ENCODE peak calls at places on chromosomes 2 and 18, in eight cellular contexts. O is endothelial cell of umbilical vein; S is adrenal gland; X is PC-9; N is bronchial epithelial cell; E is Caco-2; L is endodermal cell; M is CD4-positive, CD25-positive, alpha-beta regulatory T cell. B is an unnamed sample. For H3K36me3 and H3K27me3, the result is how much of the 10 kb centered on the place peaks cover.

GRCh38 chr18:45122510-45122909 is 441.8 kb downstream of the SETBP1 start:
- DNase-seq in O (no peak), S (no peak), X (no peak), N (peak), E (no peak), L (no peak), M (no peak), B (no peak)

GRCh38 chr2:19819097-19820065 is 82.4 kb downstream of the TTC32 start:
- DNase-seq in O (no peak), S (no peak), X (peak), N (peak), E (no peak), L (no peak), M (no peak), B (no peak)

GRCh38 chr2:111932841-111933291 is 34.5 kb downstream of the MERTK start:
- DNase-seq in O (no peak), S (no peak), X (no peak), N (no peak), E (peak), L (no peak), M (no peak), B (no peak)

GRCh38 chr2:223846524-223846923 is 9.1 kb upstream of the AP1S3 start:
- DNase-seq in O (no peak), S (no peak), X (peak), N (peak), E (no peak), L (no peak), M (no peak), B (no peak)

GRCh38 chr2:192749606-192750200 is 555.0 kb upstream of the TMEFF2 start:
- DNase-seq in O (no peak), S (no peak), X (no peak), N (peak), E (peak), L (peak), M (no peak), B (no peak)

GRCh38 chr2:210224660-210225460 is at the start of gene ACADL:
- DNase-seq in O (peak), S (peak), X (no peak), N (peak), E (peak), L (peak), M (peak), B (peak)

GRCh38 chr2:43184339-43184895 is 42.0 kb downstream of the ZFP36L2 start:
- DNase-seq in O (no peak), S (no peak), X (peak), N (peak), E (no peak), L (peak), M (no peak), B (no peak)

GRCh38 chr2:127404466-127405251 is 13.6 kb upstream of the PROC start:
- DNase-seq in O (peak), S (no peak), X (no peak), N (no peak), E (no peak), L (peak), M (no peak), B (no peak)

GRCh38 chr2:66437055-66437454 is 2.1 kb downstream of the MEIS1 start:
- DNase-seq in O (peak), S (no peak), X (no peak), N (peak), E (no peak), L (no peak), M (no peak), B (no peak)

GRCh38 chr18:2979871-2980606 is 32.9 kb downstream of the LPIN2 start:
- DNase-seq in O (peak), S (no peak), X (no peak), N (no peak), E (no peak), L (no peak), M (no peak), B (no peak)

GRCh38 chr2:121810959-121811853 is 55.8 kb downstream of the TSN start:
- DNase-seq in O (peak), S (peak), X (peak), N (peak), E (peak), L (peak), M (no peak), B (peak)

GRCh38 chr18:49486617-49486958 is 446 bp downstream of the C18orf32 start:
- DNase-seq in O (no peak), S (no peak), X (no peak), N (peak), E (peak), L (no peak), M (no peak), B (no peak)

GRCh38 chr18:71209944-71210343 is 921.1 kb downstream of the SOCS6 start:
- DNase-seq in O (peak), S (no peak), X (no peak), N (no peak), E (no peak), L (no peak), M (no peak), B (no peak)

GRCh38 chr2:23135481-23136100 is 249.4 kb upstream of the KLHL29 start:
- DNase-seq in O (no peak), S (no peak), X (no peak), N (peak), E (no peak), L (peak), M (no peak), B (peak)

GRCh38 chr18:32310119-32310518 is 120.3 kb downstream of the MEP1B start:
- DNase-seq in O (no peak), S (no peak), X (no peak), N (peak), E (no peak), L (no peak), M (no peak), B (no peak)

GRCh38 chr18:45962461-45962860 is 4.7 kb downstream of the EPG5 start:
- DNase-seq in O (no peak), S (peak), X (peak), N (peak), E (no peak), L (no peak), M (peak), B (no peak)

GRCh38 chr2:216242365-216242764 is 129.9 kb downstream of the MARCHF4 start:
- DNase-seq in O (no peak), S (no peak), X (no peak), N (no peak), E (no peak), L (peak), M (no peak), B (peak)

GRCh38 chr2:74328074-74328473 is 15.1 kb downstream of the SLC4A5 start:
- DNase-seq in O (no peak), S (no peak), X (no peak), N (no peak), E (no peak), L (peak), M (no peak), B (no peak)

GRCh38 chr2:32810909-32811495 is 135.8 kb upstream of the LTBP1 start:
- DNase-seq in O (no peak), S (no peak), X (peak), N (peak), E (no peak), L (no peak), M (no peak), B (no peak)

GRCh38 chr18:74796928-74797576 is 199.4 kb downstream of the ZNF407 start:
- DNase-seq in O (no peak), S (peak), X (no peak), N (peak), E (no peak), L (no peak), M (no peak), B (no peak)

GRCh38 chr2:202681688-202682205 is 47.0 kb downstream of the FAM117B start:
- DNase-seq in O (no peak), S (no peak), X (no peak), N (no peak), E (no peak), L (no peak), M (no peak), B (no peak)

GRCh38 chr2:126657146-126657635 is 1.2 kb downstream of the GYPC start:
- DNase-seq in O (no peak), S (peak), X (no peak), N (no peak), E (no peak), L (peak), M (peak), B (peak)

GRCh38 chr2:138537170-138537915 is 35.8 kb downstream of the SPOPL start:
- DNase-seq in O (no peak), S (no peak), X (no peak), N (no peak), E (no peak), L (no peak), M (no peak), B (no peak)

GRCh38 chr2:86160156-86160952 is 34.9 kb downstream of the IMMT start:
- DNase-seq in O (no peak), S (no peak), X (no peak), N (no peak), E (no peak), L (no peak), M (no peak), B (no peak)
- H3K36me3 ChIP-seq in O (under half), S (half or more), X (under half), N (under half), E (under half), L (half or more), M (half or more), B (under half)

DNA sequence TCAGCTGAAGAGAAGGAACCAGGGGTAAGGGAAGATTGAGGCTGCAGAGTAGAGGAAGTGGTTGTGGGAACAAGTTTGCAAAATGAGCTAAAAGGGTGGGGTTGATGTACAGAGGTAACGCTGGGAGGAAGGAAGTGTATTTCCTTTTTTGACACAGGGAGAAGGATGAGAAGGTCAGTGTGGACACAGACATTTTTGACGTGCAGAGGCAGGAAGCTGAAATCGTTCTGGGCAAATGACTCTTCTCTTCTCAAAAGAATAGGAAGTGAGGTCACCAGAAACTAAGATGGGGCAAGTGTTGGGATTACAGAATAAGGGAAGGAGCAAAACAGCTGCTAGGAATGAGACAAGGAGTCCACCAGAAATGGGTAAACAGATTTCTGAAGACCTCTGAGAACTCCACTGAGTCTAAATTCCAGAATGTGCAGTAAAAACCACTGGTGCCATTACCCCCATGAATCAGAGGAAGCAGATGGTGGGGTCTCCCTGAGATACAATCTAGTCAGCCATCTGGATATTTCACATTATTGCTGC is 20.0 kb upstream of the RNF149 start:
- DNase-seq in O (peak), S (peak), X (peak), N (peak), E (no peak), L (no peak), M (peak), B (no peak)
- H3K4me3 ChIP-seq in O (no peak), S (no peak), X (peak), N (no peak), E (no peak), L (no peak), M (peak), B (no peak)

GRCh38 chr2:129777757-129778607 is 201.5 kb upstream of the RAB6C start:
- DNase-seq in O (no peak), S (no peak), X (no peak), N (no peak), E (no peak), L (peak), M (no peak), B (no peak)

GRCh38 chr2:129778608-129778877 is 200.9 kb upstream of the RAB6C start:
- DNase-seq in O (no peak), S (no peak), X (no peak), N (no peak), E (no peak), L (peak), M (no peak), B (no peak)

GRCh38 chr2:129780316-129781282 is 198.9 kb upstream of the RAB6C start:
- DNase-seq in O (no peak), S (no peak), X (no peak), N (no peak), E (no peak), L (peak), M (no peak), B (no peak)

GRCh38 chr2:129781749-129782617 is 197.5 kb upstream of the RAB6C start:
- DNase-seq in O (no peak), S (no peak), X (no peak), N (no peak), E (no peak), L (peak), M (no peak), B (no peak)

DNA sequence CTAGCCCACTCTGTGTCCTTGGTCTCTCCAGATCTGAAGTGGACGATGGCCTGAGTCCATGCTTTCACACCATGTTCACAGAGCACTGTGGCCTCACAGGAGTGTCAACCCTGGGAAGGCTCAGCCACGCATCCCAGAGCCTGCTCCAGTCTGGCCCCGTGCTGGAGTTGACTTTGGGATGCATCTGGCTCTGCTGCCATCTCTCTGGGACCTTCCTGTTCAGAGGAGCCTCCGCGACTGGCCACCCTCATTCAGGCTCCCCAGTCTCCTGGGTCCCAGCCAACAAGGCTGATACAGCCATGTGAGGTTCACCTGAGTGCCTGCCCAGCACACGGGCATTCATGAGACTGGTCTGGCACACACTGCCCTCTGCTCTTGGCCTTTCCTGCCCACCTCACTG is 199.7 kb upstream of the RAB6C start:
- DNase-seq in O (no peak), S (no peak), X (no peak), N (no peak), E (no peak), L (peak), M (no peak), B (no peak)
- H3K27me3 ChIP-seq in O (under half), S (under half), X (half or more), N (under half), E (under half), L (under half), M (under half), B (under half)

GRCh38 chr2:233064526-233065199 is 4.5 kb downstream of the INPP5D start:
- DNase-seq in O (no peak), S (no peak), X (no peak), N (no peak), E (no peak), L (peak), M (no peak), B (no peak)
- H3K36me3 ChIP-seq in O (under half), S (under half), X (under half), N (under half), E (under half), L (under half), M (under half), B (under half)

GRCh38 chr2:200308421-200309295 is 2.2 kb downstream of the SPATS2L start:
- DNase-seq in O (peak), S (no peak), X (no peak), N (no peak), E (no peak), L (no peak), M (no peak), B (no peak)

GRCh38 chr2:200310545-200310971 is 4.1 kb downstream of the SPATS2L start:
- DNase-seq in O (no peak), S (no peak), X (peak), N (peak), E (no peak), L (no peak), M (no peak), B (no peak)

GRCh38 chr2:200308001-200308400 is 1.5 kb downstream of the SPATS2L start:
- DNase-seq in O (no peak), S (no peak), X (no peak), N (peak), E (no peak), L (no peak), M (no peak), B (no peak)

GRCh38 chr2:200311139-200311538 is 4.6 kb downstream of the SPATS2L start:
- DNase-seq in O (no peak), S (no peak), X (no peak), N (peak), E (no peak), L (no peak), M (no peak), B (no peak)

GRCh38 chr2:200309296-200309846 is 2.9 kb downstream of the SPATS2L start:
- DNase-seq in O (no peak), S (no peak), X (no peak), N (peak), E (no peak), L (no peak), M (no peak), B (no peak)
- H3K4me3 ChIP-seq in O (no peak), S (no peak), X (peak), N (no peak), E (no peak), L (peak), M (no peak), B (no peak)

GRCh38 chr2:240717181-240717641 is 25.5 kb downstream of the AQP12A start:
- DNase-seq in O (no peak), S (no peak), X (no peak), N (no peak), E (no peak), L (no peak), M (no peak), B (no peak)
- H3K27me3 ChIP-seq in O (under half), S (under half), X (half or more), N (under half), E (under half), L (under half), M (under half), B (under half)

GRCh38 chr2:17713291-17713690 is 40.3 kb downstream of the SMC6 start:
- DNase-seq in O (no peak), S (no peak), X (no peak), N (no peak), E (no peak), L (no peak), M (no peak), B (no peak)
- H3K36me3 ChIP-seq in O (under half), S (under half), X (under half), N (under half), E (under half), L (half or more), M (half or more), B (under half)

GRCh38 chr2:84603911-84604310 is 87.6 kb downstream of the DNAH6 start:
- DNase-seq in O (no peak), S (no peak), X (no peak), N (no peak), E (no peak), L (no peak), M (no peak), B (no peak)
- H3K4me3 ChIP-seq in O (no peak), S (no peak), X (no peak), N (no peak), E (no peak), L (no peak), M (no peak), B (no peak)

GRCh38 chr2:118510807-118511206 is 336.6 kb downstream of the EN1 start:
- DNase-seq in O (no peak), S (no peak), X (no peak), N (no peak), E (no peak), L (no peak), M (no peak), B (no peak)
- H3K27me3 ChIP-seq in O (under half), S (under half), X (under half), N (under half), E (under half), L (under half), M (under half), B (under half)

DNA sequence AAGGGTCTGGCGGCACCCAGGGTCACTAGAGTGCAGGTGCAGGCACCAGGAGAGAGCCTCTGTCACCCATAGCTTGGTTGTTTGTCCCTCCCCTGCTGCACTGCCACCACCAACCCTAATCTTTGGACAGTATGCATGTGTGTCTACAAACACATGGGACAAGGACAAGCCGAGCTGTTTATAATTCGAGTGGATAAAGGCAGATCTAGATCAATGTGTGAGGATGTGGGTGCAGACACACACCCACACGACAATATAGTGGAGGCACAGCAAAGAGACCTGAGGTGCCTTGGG is 199.2 kb downstream of the TNS1 start:
- DNase-seq in O (no peak), S (peak), X (no peak), N (no peak), E (no peak), L (no peak), M (no peak), B (no peak)
- H3K36me3 ChIP-seq in O (under half), S (half or more), X (under half), N (under half), E (under half), L (under half), M (under half), B (under half)

B was measured in H7.